ENCODE peak calls at places on chromosomes 2 and 18, in four cellular contexts. One of them, this sample, is unnamed.

GRCh38 chr2:240898731-240899467 is 2.9 kb upstream of the MAB21L4 start:
- DNase-seq in BJ: no peak
- DNase-seq in mesendoderm: no peak
- DNase-seq in WERI-Rb-1: no peak
- DNase-seq in this sample: no peak

GRCh38 chr2:13581471-13581870 is 864.7 kb downstream of the TRIB2 start:
- DNase-seq in BJ: no peak
- DNase-seq in mesendoderm: peak; percentile 57
- DNase-seq in WERI-Rb-1: peak; percentile 77
- DNase-seq in this sample: peak; percentile 16

GRCh38 chr2:62189196-62189595 is 6.7 kb upstream of the B3GNT2 start:
- DNase-seq in WERI-Rb-1: no peak
- DNase-seq in mesendoderm: no peak
- DNase-seq in BJ: no peak
- DNase-seq in this sample: no peak

GRCh38 chr2:221097568-221097915 is 474.6 kb downstream of the EPHA4 start:
- DNase-seq in WERI-Rb-1: peak; percentile 34
- DNase-seq in BJ: peak; percentile 16
- DNase-seq in mesendoderm: peak; percentile 40
- DNase-seq in this sample: no peak

GRCh38 chr2:46970334-46971288 is 55.0 kb upstream of the MCFD2 start:
- DNase-seq in mesendoderm: no peak
- DNase-seq in BJ: no peak
- DNase-seq in WERI-Rb-1: no peak
- DNase-seq in this sample: no peak

GRCh38 chr2:71613953-71614925 is 160.9 kb downstream of the DYSF start:
- DNase-seq in BJ: no peak
- DNase-seq in WERI-Rb-1: peak; percentile 7
- DNase-seq in mesendoderm: no peak
- DNase-seq in this sample: no peak

GRCh38 chr2:12979066-12979465 is 262.3 kb downstream of the TRIB2 start:
- DNase-seq in WERI-Rb-1: no peak
- DNase-seq in mesendoderm: no peak
- DNase-seq in BJ: no peak
- DNase-seq in this sample: no peak

GRCh38 chr18:76256897-76257500 is 238.0 kb downstream of the ZNF516 start:
- DNase-seq in BJ: no peak
- DNase-seq in mesendoderm: peak; percentile 61
- DNase-seq in WERI-Rb-1: peak; percentile 44
- DNase-seq in this sample: no peak

GRCh38 chr2:86044614-86045013 is 61.1 kb downstream of the POLR1A start:
- DNase-seq in WERI-Rb-1: no peak
- DNase-seq in mesendoderm: no peak
- DNase-seq in BJ: no peak
- DNase-seq in this sample: no peak

DNA sequence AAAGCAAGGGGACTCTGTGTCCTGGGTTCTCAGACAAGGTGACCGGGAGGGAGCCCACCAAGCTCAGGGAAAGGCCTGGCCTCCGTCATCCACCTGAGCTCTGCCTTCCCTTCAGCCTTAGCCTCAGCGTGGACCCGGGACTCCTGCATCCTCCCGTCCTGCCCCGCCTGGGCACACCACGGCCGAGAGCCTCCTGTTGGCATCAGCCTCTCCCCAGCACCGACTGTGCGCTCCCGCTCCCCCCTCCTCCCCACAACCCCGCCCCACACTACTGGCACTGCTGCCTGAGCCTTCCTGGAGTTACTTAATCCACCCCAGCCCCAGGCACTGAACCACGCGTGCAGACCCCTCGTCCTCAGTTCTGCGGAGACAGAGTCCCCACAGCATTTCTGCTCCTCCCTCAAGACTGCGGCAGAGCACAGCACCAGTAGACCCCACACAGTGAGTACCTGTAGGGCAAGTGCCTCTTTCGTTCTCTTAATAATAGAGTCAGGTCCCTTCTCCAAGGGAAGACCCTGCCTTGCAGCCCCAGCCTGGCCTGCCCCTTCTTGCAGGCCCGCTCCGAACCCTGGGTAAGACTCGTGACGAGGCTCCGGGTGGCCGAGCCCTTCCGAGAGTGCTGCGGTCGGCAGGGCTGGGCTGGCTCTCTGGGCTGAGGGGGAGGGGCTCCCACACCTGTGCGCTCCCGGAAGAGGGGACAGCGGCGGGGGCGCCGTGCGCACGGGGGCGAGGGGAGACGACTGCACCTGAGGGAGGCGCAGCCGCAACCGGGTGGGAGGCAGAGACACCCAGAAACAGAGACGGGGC is at the start of gene AMER3:
- DNase-seq in BJ: no peak
- DNase-seq in WERI-Rb-1: peak; percentile 84
- DNase-seq in mesendoderm: peak; percentile 80
- DNase-seq in this sample: no peak
- H3K4me3 ChIP-seq in BJ: no peak within 1 kb of the TSS
- H3K4me3 ChIP-seq in WERI-Rb-1: peak within 1 kb of the TSS; percentile 88
- H3K4me3 ChIP-seq in mesendoderm: peak within 1 kb of the TSS; percentile 58
- H3K4me3 ChIP-seq in this sample: peak within 1 kb of the TSS; percentile 80

GRCh38 chr2:30208453-30208852 is 22.9 kb upstream of the LBH start:
- DNase-seq in BJ: no peak
- DNase-seq in mesendoderm: peak; percentile 97
- DNase-seq in WERI-Rb-1: peak; percentile 74
- DNase-seq in this sample: no peak

GRCh38 chr2:30206461-30207430 is 24.6 kb upstream of the LBH start:
- DNase-seq in BJ: no peak
- DNase-seq in WERI-Rb-1: no peak
- DNase-seq in mesendoderm: no peak
- DNase-seq in this sample: no peak

GRCh38 chr2:30213326-30213725 is 18.0 kb upstream of the LBH start:
- DNase-seq in WERI-Rb-1: no peak
- DNase-seq in BJ: no peak
- DNase-seq in mesendoderm: no peak
- DNase-seq in this sample: no peak

GRCh38 chr2:30205456-30205855 is 25.9 kb upstream of the LBH start:
- DNase-seq in mesendoderm: no peak
- DNase-seq in BJ: no peak
- DNase-seq in WERI-Rb-1: no peak
- DNase-seq in this sample: no peak

DNA sequence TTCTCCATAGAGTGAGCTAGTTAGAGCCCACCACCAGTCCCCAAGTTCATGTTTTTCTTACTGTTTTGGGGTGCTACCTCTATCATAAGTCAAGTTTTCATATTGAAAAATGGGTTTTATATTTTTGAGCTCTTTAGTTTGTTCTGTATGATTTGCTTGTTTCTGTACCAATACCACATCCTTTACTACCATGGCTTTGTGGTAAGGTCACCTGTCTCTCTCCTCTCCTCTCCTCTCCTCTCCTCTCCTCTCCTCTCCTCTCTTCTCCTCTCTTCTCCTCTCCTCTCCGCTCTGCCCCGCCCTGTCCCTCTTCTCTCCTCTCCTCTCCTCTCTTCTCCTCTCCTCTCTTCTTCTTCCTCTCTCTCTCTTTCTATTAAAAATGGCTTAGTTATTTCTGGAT is 22.1 kb upstream of the LBH start:
- DNase-seq in WERI-Rb-1: no peak
- DNase-seq in mesendoderm: no peak
- DNase-seq in BJ: no peak
- DNase-seq in this sample: no peak
- H3K4me3 ChIP-seq in WERI-Rb-1: no peak overlapping the region
- H3K4me3 ChIP-seq in mesendoderm: no peak overlapping the region
- H3K4me3 ChIP-seq in BJ: no peak overlapping the region
- H3K4me3 ChIP-seq in this sample: no peak overlapping the region

DNA sequence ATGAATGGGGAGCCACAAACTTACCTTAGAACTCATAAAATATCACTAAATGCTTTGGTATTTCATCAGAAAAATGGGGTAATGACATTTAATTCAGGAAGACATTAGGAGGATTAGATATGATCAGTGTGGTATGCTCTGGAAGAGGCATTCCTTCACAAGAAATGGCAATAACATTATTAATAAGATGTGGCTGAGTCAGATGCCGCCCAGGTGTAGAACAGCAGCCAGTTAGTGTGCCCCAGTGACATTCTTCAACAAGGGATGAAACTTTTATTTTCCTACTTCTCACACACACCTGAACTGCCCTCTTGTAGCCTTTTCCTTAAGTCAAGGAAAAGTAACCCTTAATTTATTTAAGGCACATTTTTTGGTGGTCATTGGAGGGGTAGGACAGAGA is 69.2 kb upstream of the DYNAP start:
- DNase-seq in BJ: no peak
- DNase-seq in mesendoderm: no peak
- DNase-seq in WERI-Rb-1: no peak
- DNase-seq in this sample: no peak
- H3K4me3 ChIP-seq in BJ: no peak overlapping the region
- H3K4me3 ChIP-seq in mesendoderm: no peak overlapping the region
- H3K4me3 ChIP-seq in WERI-Rb-1: no peak overlapping the region
- H3K4me3 ChIP-seq in this sample: no peak overlapping the region

DNA sequence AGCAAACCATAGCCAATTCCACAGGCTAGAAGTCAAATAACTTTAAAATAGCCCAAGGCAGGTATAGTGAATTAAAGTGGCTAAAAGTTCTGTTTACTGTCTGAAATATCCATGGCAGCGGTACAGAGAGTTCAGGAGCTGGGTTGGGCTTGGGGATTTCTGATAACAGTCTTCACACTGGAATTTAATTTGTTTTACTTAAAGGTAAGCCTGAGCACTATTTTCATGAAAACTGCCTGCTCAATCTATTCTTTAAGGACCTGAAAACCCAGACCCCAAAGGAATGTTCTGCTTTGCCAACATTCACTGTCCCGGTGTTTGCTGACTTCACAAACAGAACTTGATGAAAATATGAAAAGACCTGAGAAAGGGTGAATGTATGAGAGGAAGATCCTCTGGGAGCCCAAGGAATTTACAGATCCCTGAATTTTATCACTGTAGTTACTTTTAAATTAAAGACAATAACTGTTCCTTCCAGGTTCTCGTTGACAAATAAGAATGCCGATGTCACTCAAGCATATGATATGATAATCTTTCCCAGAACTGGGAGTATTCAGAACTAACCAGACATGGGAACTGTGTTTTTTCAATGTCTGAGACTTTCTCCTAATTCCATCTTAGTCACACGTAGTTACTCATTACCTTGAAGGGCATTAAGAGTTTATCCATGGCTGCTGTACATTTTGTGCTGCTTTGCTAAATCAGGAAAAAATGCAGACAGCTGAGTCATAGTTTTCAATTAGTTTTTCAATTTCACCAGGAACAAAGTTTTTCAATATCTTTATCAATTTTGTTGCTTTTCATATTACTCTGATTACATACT is 28.3 kb upstream of the ITGB6 start:
- DNase-seq in WERI-Rb-1: no peak
- DNase-seq in BJ: no peak
- DNase-seq in mesendoderm: no peak
- DNase-seq in this sample: no peak
- H3K4me3 ChIP-seq in WERI-Rb-1: no peak overlapping the region
- H3K4me3 ChIP-seq in BJ: no peak overlapping the region
- H3K4me3 ChIP-seq in mesendoderm: no peak overlapping the region
- H3K4me3 ChIP-seq in this sample: no peak overlapping the region

This sample was measured in iPS DF 6.9.